ENCODE peak calls at places on chromosomes 7 and 10, in seven cellular contexts. One of them, this sample, is unnamed.
A peak's percentile ranks its signal among the peaks of the same experiment; 100 is the strongest.

GRCh38 chr7:154874409-154875113 is 128.4 kb downstream of the PAXIP1 start:
- DNase-seq in astrocyte: no peak
- DNase-seq in H9: no peak
- DNase-seq in Karpas-422: no peak
- DNase-seq in GM23338: no peak
- DNase-seq in GM23248: no peak
- DNase-seq in PC-3: no peak
- DNase-seq in this sample: no peak

GRCh38 chr10:1571587-1572237 is 165.6 kb downstream of the ADARB2 start:
- DNase-seq in GM23248: no peak
- DNase-seq in H9: no peak
- DNase-seq in GM23338: no peak
- DNase-seq in astrocyte: no peak
- DNase-seq in PC-3: no peak
- DNase-seq in Karpas-422: no peak
- DNase-seq in this sample: no peak

GRCh38 chr7:23938937-23939552 is 229.0 kb downstream of the STK31 start:
- DNase-seq in astrocyte: peak; percentile 10
- DNase-seq in GM23248: peak; percentile 45
- DNase-seq in PC-3: peak; percentile 64
- DNase-seq in H9: peak; percentile 72
- DNase-seq in Karpas-422: peak; percentile 71
- DNase-seq in GM23338: peak; percentile 71
- DNase-seq in this sample: peak; percentile 65

GRCh38 chr7:47953822-47954221 is 5.6 kb upstream of the PKD1L1 start:
- DNase-seq in PC-3: no peak
- DNase-seq in astrocyte: no peak
- DNase-seq in Karpas-422: no peak
- DNase-seq in H9: peak; percentile 2
- DNase-seq in GM23338: no peak
- DNase-seq in GM23248: no peak
- DNase-seq in this sample: no peak

GRCh38 chr7:141785711-141786552 is 4.1 kb upstream of the TAS2R5 start:
- DNase-seq in GM23248: peak; percentile 62
- DNase-seq in GM23338: peak; percentile 76
- DNase-seq in astrocyte: peak; percentile 34
- DNase-seq in PC-3: peak; percentile 69
- DNase-seq in Karpas-422: peak; percentile 84
- DNase-seq in H9: no peak
- DNase-seq in this sample: peak; percentile 62

GRCh38 chr10:4691776-4692175 is 134.2 kb upstream of the AKR1E2 start:
- DNase-seq in GM23248: peak; percentile 33
- DNase-seq in astrocyte: peak; percentile 70
- DNase-seq in H9: no peak
- DNase-seq in Karpas-422: no peak
- DNase-seq in PC-3: peak; percentile 71
- DNase-seq in GM23338: no peak
- DNase-seq in this sample: no peak

GRCh38 chr10:10499839-10500238 is 517.8 kb upstream of the CELF2 start:
- DNase-seq in GM23248: peak; percentile 70
- DNase-seq in H9: no peak
- DNase-seq in astrocyte: peak; percentile 74
- DNase-seq in PC-3: no peak
- DNase-seq in GM23338: no peak
- DNase-seq in Karpas-422: no peak
- DNase-seq in this sample: no peak

GRCh38 chr7:137081694-137082093 is 213.2 kb downstream of the CHRM2 start:
- DNase-seq in PC-3: peak; percentile 35
- DNase-seq in GM23248: peak; percentile 90
- DNase-seq in H9: no peak
- DNase-seq in Karpas-422: no peak
- DNase-seq in astrocyte: peak; percentile 99
- DNase-seq in GM23338: no peak
- DNase-seq in this sample: no peak

GRCh38 chr7:666454-667292 is 59.8 kb upstream of the DNAAF5 start:
- DNase-seq in astrocyte: no peak
- DNase-seq in H9: no peak
- DNase-seq in PC-3: no peak
- DNase-seq in GM23338: no peak
- DNase-seq in GM23248: no peak
- DNase-seq in Karpas-422: no peak
- DNase-seq in this sample: no peak

GRCh38 chr7:137151056-137151731 is 192.3 kb downstream of the PTN start:
- DNase-seq in Karpas-422: no peak
- DNase-seq in PC-3: peak; percentile 58
- DNase-seq in astrocyte: peak; percentile 89
- DNase-seq in GM23248: peak; percentile 52
- DNase-seq in GM23338: no peak
- DNase-seq in H9: no peak
- DNase-seq in this sample: no peak

GRCh38 chr10:23399701-23400144 is 39.2 kb upstream of the OTUD1 start:
- DNase-seq in H9: no peak
- DNase-seq in PC-3: peak; percentile 28
- DNase-seq in GM23338: no peak
- DNase-seq in Karpas-422: no peak
- DNase-seq in astrocyte: peak; percentile 84
- DNase-seq in GM23248: peak; percentile 95
- DNase-seq in this sample: no peak
- H3K27ac ChIP-seq in H9: no peak overlapping the region
- H3K27ac ChIP-seq in PC-3: no peak overlapping the region
- H3K27ac ChIP-seq in GM23338: no peak overlapping the region
- H3K27ac ChIP-seq in Karpas-422: no peak overlapping the region
- H3K27ac ChIP-seq in astrocyte: peak overlapping the region; percentile 57
- H3K27ac ChIP-seq in GM23248: peak overlapping the region; percentile 42
- H3K27ac ChIP-seq in this sample: no peak overlapping the region

GRCh38 chr10:132438091-132439024 is 41.4 kb downstream of the PWWP2B start:
- DNase-seq in Karpas-422: no peak
- DNase-seq in astrocyte: no peak
- DNase-seq in GM23248: no peak
- DNase-seq in GM23338: no peak
- DNase-seq in H9: no peak
- DNase-seq in PC-3: no peak
- DNase-seq in this sample: no peak

GRCh38 chr10:132437511-132437910 is 40.5 kb downstream of the PWWP2B start:
- DNase-seq in GM23248: no peak
- DNase-seq in H9: no peak
- DNase-seq in PC-3: no peak
- DNase-seq in astrocyte: no peak
- DNase-seq in GM23338: no peak
- DNase-seq in Karpas-422: no peak
- DNase-seq in this sample: no peak

GRCh38 chr10:132440791-132441565 is 44.0 kb downstream of the PWWP2B start:
- DNase-seq in GM23248: no peak
- DNase-seq in astrocyte: no peak
- DNase-seq in Karpas-422: no peak
- DNase-seq in GM23338: no peak
- DNase-seq in H9: no peak
- DNase-seq in PC-3: no peak
- DNase-seq in this sample: no peak

GRCh38 chr10:132439025-132439388 is 42.0 kb downstream of the PWWP2B start:
- DNase-seq in astrocyte: no peak
- DNase-seq in GM23338: no peak
- DNase-seq in GM23248: no peak
- DNase-seq in Karpas-422: no peak
- DNase-seq in H9: no peak
- DNase-seq in PC-3: no peak
- DNase-seq in this sample: no peak

DNA sequence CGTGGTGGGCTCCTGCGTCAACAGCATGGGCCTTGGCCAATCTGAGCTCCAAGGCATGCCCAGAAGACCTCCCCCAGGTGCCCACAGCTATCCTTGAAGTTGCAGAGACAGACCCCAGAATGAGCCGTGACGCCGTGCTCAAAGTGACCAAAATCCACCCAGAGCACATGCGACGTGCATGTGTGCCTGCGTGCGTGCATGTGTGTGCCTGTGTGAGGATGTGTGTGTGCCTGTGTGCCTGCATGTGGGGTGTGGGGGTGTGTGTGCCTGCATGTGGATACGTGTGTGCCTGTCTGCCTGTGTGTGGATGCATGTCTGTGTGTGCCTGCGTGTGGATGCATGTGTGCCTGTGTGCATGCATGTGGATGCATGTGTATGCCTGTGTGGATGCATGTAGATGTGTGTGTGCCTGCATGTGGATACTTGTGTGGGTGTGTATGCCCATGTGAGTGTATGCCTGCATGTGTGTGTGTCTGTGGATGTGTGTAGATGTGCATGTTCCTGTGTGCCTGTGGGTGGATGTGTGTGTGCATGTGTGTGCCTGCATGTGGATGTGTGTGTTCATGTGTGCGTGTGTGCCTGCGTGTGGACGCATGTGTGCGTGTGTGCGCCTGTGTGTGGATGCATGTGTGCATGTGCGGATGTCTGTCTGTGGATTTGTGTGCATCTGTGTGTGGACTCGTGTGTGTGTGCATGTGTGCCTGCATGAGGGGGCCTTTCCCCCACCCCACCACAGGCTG is 42.6 kb downstream of the PWWP2B start:
- DNase-seq in H9: no peak
- DNase-seq in GM23248: no peak
- DNase-seq in Karpas-422: no peak
- DNase-seq in PC-3: no peak
- DNase-seq in astrocyte: no peak
- DNase-seq in GM23338: no peak
- DNase-seq in this sample: no peak
- H2AFZ ChIP-seq in H9: no peak overlapping the region
- H2AFZ ChIP-seq in GM23248: no peak overlapping the region
- H2AFZ ChIP-seq in Karpas-422: no peak overlapping the region
- H2AFZ ChIP-seq in PC-3: no peak overlapping the region
- H2AFZ ChIP-seq in astrocyte: no peak overlapping the region
- H2AFZ ChIP-seq in GM23338: no peak overlapping the region
- H2AFZ ChIP-seq in this sample: no peak overlapping the region

GRCh38 chr10:119190954-119191619 is 12.5 kb upstream of the PRDX3 start:
- DNase-seq in GM23248: no peak
- DNase-seq in PC-3: no peak
- DNase-seq in astrocyte: no peak
- DNase-seq in H9: no peak
- DNase-seq in Karpas-422: peak; percentile 47
- DNase-seq in GM23338: no peak
- DNase-seq in this sample: no peak

GRCh38 chr10:119190353-119190752 is 11.7 kb upstream of the PRDX3 start:
- DNase-seq in astrocyte: peak; percentile 99
- DNase-seq in H9: no peak
- DNase-seq in PC-3: peak; percentile 88
- DNase-seq in Karpas-422: no peak
- DNase-seq in GM23338: no peak
- DNase-seq in GM23248: peak; percentile 98
- DNase-seq in this sample: peak; percentile 48

GRCh38 chr10:119189811-119190282 is 11.2 kb upstream of the PRDX3 start:
- DNase-seq in GM23248: no peak
- DNase-seq in H9: no peak
- DNase-seq in GM23338: no peak
- DNase-seq in PC-3: no peak
- DNase-seq in astrocyte: peak; percentile 94
- DNase-seq in Karpas-422: no peak
- DNase-seq in this sample: no peak

DNA sequence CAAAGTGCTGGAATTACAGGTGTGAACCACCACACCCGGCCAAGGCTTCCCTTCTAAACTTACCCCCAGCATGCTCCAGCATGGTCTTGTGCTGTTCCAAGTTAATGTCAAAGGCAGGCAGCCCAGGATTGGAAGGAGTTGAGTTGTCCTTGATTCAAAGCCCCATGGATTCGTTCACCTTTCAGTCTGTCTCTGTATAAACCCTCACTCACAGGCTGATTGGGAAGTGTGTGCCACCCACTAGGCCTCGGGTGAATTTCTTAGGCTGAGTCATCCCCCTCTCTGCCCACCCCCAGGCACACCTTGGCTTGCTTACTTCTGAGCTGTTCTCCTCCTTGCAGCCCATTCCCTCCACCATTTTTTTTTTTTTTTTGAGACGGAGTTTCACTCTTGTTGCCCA is 13.3 kb upstream of the PRDX3 start:
- DNase-seq in PC-3: peak; percentile 80
- DNase-seq in Karpas-422: no peak
- DNase-seq in GM23338: no peak
- DNase-seq in H9: peak; percentile 38
- DNase-seq in astrocyte: no peak
- DNase-seq in GM23248: no peak
- DNase-seq in this sample: no peak
- H3K4me2 ChIP-seq in PC-3: no peak overlapping the region
- H3K4me2 ChIP-seq in Karpas-422: no peak overlapping the region
- H3K4me2 ChIP-seq in GM23338: no peak overlapping the region
- H3K4me2 ChIP-seq in H9: no peak overlapping the region
- H3K4me2 ChIP-seq in astrocyte: no peak overlapping the region
- H3K4me2 ChIP-seq in GM23248: no peak overlapping the region
- H3K4me2 ChIP-seq in this sample: no peak overlapping the region

GRCh38 chr7:157690833-157691382 is 354.1 kb downstream of the DNAJB6 start:
- DNase-seq in GM23248: peak; percentile 51
- DNase-seq in Karpas-422: no peak
- DNase-seq in GM23338: peak; percentile 65
- DNase-seq in H9: peak; percentile 93
- DNase-seq in PC-3: peak; percentile 77
- DNase-seq in astrocyte: peak; percentile 94
- DNase-seq in this sample: peak; percentile 94

GRCh38 chr7:157693071-157693520 is 356.3 kb downstream of the DNAJB6 start:
- DNase-seq in GM23338: no peak
- DNase-seq in GM23248: no peak
- DNase-seq in Karpas-422: no peak
- DNase-seq in astrocyte: no peak
- DNase-seq in H9: peak; percentile 64
- DNase-seq in PC-3: no peak
- DNase-seq in this sample: peak; percentile 72

GRCh38 chr7:157691521-157692155 is 354.8 kb downstream of the DNAJB6 start:
- DNase-seq in Karpas-422: no peak
- DNase-seq in GM23338: no peak
- DNase-seq in astrocyte: no peak
- DNase-seq in H9: peak; percentile 42
- DNase-seq in PC-3: no peak
- DNase-seq in GM23248: no peak
- DNase-seq in this sample: peak; percentile 52

GRCh38 chr7:157693521-157694388 is 357.0 kb downstream of the DNAJB6 start:
- DNase-seq in H9: peak; percentile 67
- DNase-seq in PC-3: no peak
- DNase-seq in GM23248: no peak
- DNase-seq in astrocyte: no peak
- DNase-seq in GM23338: no peak
- DNase-seq in Karpas-422: no peak
- DNase-seq in this sample: peak; percentile 86

DNA sequence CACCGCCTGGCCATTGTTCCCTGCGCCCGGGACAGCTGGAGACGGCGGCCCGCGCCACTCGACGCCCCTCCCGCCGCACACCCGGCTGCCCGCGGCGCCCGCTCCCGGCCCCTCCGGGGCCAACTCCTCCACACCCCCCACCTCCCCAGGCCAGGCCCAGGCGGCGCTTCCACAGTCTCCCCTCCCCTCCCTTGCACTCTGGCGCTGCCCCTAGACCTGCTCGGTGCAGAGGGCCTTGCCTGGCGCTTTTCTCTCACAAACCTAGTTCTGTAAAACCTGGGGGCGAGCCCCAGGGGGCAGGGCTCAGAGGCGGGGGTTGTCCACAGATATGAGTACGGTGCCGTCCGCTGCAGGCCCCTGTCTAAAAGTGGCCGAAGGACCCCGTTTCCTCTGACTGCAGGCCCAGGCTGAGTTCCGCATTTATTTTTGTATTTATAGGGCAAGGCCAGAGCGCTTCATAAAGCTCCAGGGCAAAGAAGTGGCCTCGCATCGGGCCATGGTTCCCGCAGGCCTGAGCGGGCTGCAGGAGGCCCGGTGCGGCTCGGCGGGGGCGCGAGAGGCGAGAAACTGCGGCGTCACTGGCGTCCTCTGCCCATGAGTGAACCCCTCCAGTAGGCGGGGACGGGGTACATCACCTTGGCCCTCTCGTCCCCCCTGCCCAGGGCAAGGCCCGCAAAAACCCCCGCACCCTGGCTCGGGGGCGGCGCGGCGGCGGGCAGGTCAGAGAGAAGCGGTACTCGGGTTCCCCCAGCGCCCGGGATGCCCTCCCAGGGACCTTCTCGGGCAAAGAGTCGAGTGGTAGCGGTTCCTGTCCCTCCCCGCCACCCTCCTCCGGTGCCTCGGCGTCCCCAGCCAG is 355.6 kb downstream of the DNAJB6 start:
- DNase-seq in PC-3: no peak
- DNase-seq in Karpas-422: no peak
- DNase-seq in astrocyte: no peak
- DNase-seq in GM23338: no peak
- DNase-seq in H9: peak; percentile 47
- DNase-seq in GM23248: no peak
- DNase-seq in this sample: peak; percentile 70
- H3K27ac ChIP-seq in PC-3: no peak overlapping the region
- H3K27ac ChIP-seq in Karpas-422: no peak overlapping the region
- H3K27ac ChIP-seq in astrocyte: no peak overlapping the region
- H3K27ac ChIP-seq in GM23338: no peak overlapping the region
- H3K27ac ChIP-seq in H9: no peak overlapping the region
- H3K27ac ChIP-seq in GM23248: no peak overlapping the region
- H3K27ac ChIP-seq in this sample: no peak overlapping the region

This sample was measured in neural progenitor cell.